ENCODE peak calls at places on chromosomes 7 and 10, in seven cellular contexts. R is heart left ventricle, V is heart right ventricle, F is mesendoderm, J is upper lobe of right lung, B is hepatocyte, W is MM.1S. L is an unnamed sample. For H3K4me1, the result is how much of the 10 kb centered on the place peaks cover.

GRCh38 chr7:80247144-80247543 is 112.5 kb downstream of the GNAI1 start:
- DNase-seq in V (no peak), F (no peak), B (no peak), W (no peak), J (no peak), R (no peak), L (no peak)

GRCh38 chr7:27359737-27360136 is 117.1 kb downstream of the EVX1 start:
- DNase-seq in B (no peak), V (no peak), J (no peak), W (no peak), F (no peak), R (no peak), L (no peak)

GRCh38 chr10:114638874-114639625 is 19.0 kb downstream of the ABLIM1 start:
- DNase-seq in W (no peak), R (no peak), F (no peak), V (no peak), J (no peak), B (no peak), L (no peak)

GRCh38 chr10:51896849-51897248 is 197.5 kb upstream of the CSTF2T start:
- DNase-seq in W (no peak), B (no peak), R (no peak), J (no peak), V (no peak), F (no peak), L (no peak)

GRCh38 chr10:5888843-5889623 is 660 bp downstream of the ANKRD16 start:
- DNase-seq in B (peak), J (peak), V (peak), R (peak), W (peak), F (peak), L (no peak)

GRCh38 chr7:2651847-2652735 is 20.3 kb downstream of the TTYH3 start:
- DNase-seq in B (no peak), V (peak), R (no peak), J (no peak), F (no peak), W (no peak), L (no peak)

GRCh38 chr7:6198687-6199595 is 73.5 kb downstream of the CYTH3 start:
- DNase-seq in F (peak), J (no peak), R (no peak), B (no peak), V (no peak), W (no peak), L (no peak)

GRCh38 chr10:74863508-74863907 is 37.1 kb downstream of the KAT6B start:
- DNase-seq in V (no peak), F (no peak), J (no peak), B (no peak), R (no peak), W (no peak), L (no peak)

GRCh38 chr10:89563861-89564478 is 28.6 kb upstream of the SLC16A12 start:
- DNase-seq in R (no peak), V (no peak), J (no peak), W (peak), B (peak), F (peak), L (no peak)

GRCh38 chr7:48041665-48041995 is 6.3 kb downstream of the C7orf57 start:
- DNase-seq in W (no peak), R (no peak), F (peak), J (no peak), V (no peak), B (no peak), L (no peak)

GRCh38 chr7:4683884-4684565 is 1.9 kb downstream of the FOXK1 start:
- DNase-seq in F (no peak), R (peak), J (peak), B (peak), W (peak), V (peak), L (peak)

GRCh38 chr7:35386816-35387429 is 133.0 kb upstream of the TBX20 start:
- DNase-seq in R (no peak), V (no peak), W (no peak), F (no peak), J (no peak), B (peak), L (no peak)

GRCh38 chr10:14723052-14723689 is 51.5 kb downstream of the FAM107B start:
- DNase-seq in B (no peak), F (no peak), V (no peak), J (no peak), R (no peak), W (no peak), L (no peak)

GRCh38 chr10:95445837-95446347 is 115.3 kb downstream of the SORBS1 start:
- DNase-seq in R (peak), V (no peak), J (no peak), B (peak), F (peak), W (peak), L (peak)

GRCh38 chr7:157160433-157160832 is 21.7 kb downstream of the UBE3C start:
- DNase-seq in F (no peak), R (no peak), J (no peak), B (no peak), W (no peak), V (no peak), L (no peak)

GRCh38 chr10:114189700-114190099 is 10.5 kb downstream of the TDRD1 start:
- DNase-seq in W (no peak), B (no peak), V (no peak), R (no peak), F (no peak), J (no peak), L (no peak)

GRCh38 chr7:26070290-26070689 is 81.7 kb upstream of the NFE2L3 start:
- DNase-seq in B (no peak), V (no peak), F (no peak), R (no peak), J (no peak), W (no peak), L (no peak)

GRCh38 chr7:74452748-74453320 is 872 bp upstream of the GTF2IRD1 start:
- DNase-seq in R (no peak), V (no peak), J (no peak), B (peak), W (no peak), F (no peak), L (peak)

GRCh38 chr10:118873080-118873737 is 118.4 kb upstream of the CACUL1 start:
- DNase-seq in R (no peak), J (no peak), B (no peak), F (no peak), W (no peak), V (no peak), L (no peak)

GRCh38 chr10:8047452-8048280 is 6.8 kb upstream of the GATA3 start:
- DNase-seq in W (no peak), V (no peak), J (no peak), B (no peak), R (no peak), F (peak), L (no peak)

GRCh38 chr10:92164024-92164423 is 126.9 kb downstream of the CPEB3 start:
- DNase-seq in R (no peak), W (no peak), J (no peak), V (no peak), B (no peak), F (no peak), L (no peak)

GRCh38 chr7:134084488-134085144 is 42.5 kb upstream of the LRGUK start:
- DNase-seq in B (no peak), J (no peak), W (peak), F (no peak), R (no peak), V (no peak), L (no peak)

GRCh38 chr10:92486637-92487036 is 87.3 kb downstream of the IDE start:
- DNase-seq in V (no peak), W (no peak), J (no peak), R (no peak), F (no peak), B (no peak), L (no peak)

GRCh38 chr10:122543676-122544075 is 16.9 kb upstream of the DMBT1 start:
- DNase-seq in V (no peak), F (no peak), J (no peak), W (no peak), R (no peak), B (no peak), L (no peak)

GRCh38 chr10:72353028-72353962 is 1.4 kb downstream of the DNAJB12 start:
- DNase-seq in V (no peak), J (no peak), R (no peak), W (no peak), F (peak), B (peak), L (peak)

GRCh38 chr10:42990016-42990720 is 86.7 kb upstream of the RET start:
- DNase-seq in R (no peak), J (peak), F (no peak), W (no peak), B (peak), V (no peak), L (no peak)

GRCh38 chr10:33087922-33088321 is 129.9 kb upstream of the ITGB1 start:
- DNase-seq in F (no peak), W (no peak), J (no peak), B (no peak), R (no peak), V (no peak), L (no peak)

GRCh38 chr10:86521620-86522384 is at the start of gene WAPL:
- DNase-seq in F (peak), R (peak), W (peak), J (peak), V (peak), B (peak), L (peak)

GRCh38 chr7:74427974-74428373 is 25.7 kb upstream of the GTF2IRD1 start:
- DNase-seq in F (peak), W (no peak), B (no peak), J (no peak), V (no peak), R (no peak), L (no peak)

GRCh38 chr10:122112625-122113160 is 123.7 kb downstream of the TACC2 start:
- DNase-seq in W (no peak), F (peak), J (peak), B (peak), R (peak), V (peak), L (peak)

GRCh38 chr10:70255329-70256299 is 22.4 kb upstream of the PPA1 start:
- DNase-seq in J (no peak), R (no peak), F (no peak), V (no peak), W (no peak), B (no peak), L (no peak)

GRCh38 chr10:133274751-133275682 is 1.7 kb downstream of the ADAM8 start:
- DNase-seq in V (no peak), J (no peak), R (no peak), B (peak), W (peak), F (no peak), L (no peak)

GRCh38 chr7:34296663-34297062 is 361.4 kb upstream of the NPSR1 start:
- DNase-seq in F (no peak), W (no peak), V (no peak), R (no peak), B (no peak), J (no peak), L (no peak)

GRCh38 chr10:104267721-104268690 is 978 bp upstream of the GSTO2 start:
- DNase-seq in V (no peak), W (no peak), J (no peak), B (no peak), R (no peak), F (no peak), L (no peak)

GRCh38 chr10:15368456-15368855 is 2.6 kb downstream of the FAM171A1 start:
- DNase-seq in V (no peak), B (no peak), J (no peak), F (no peak), W (no peak), R (no peak), L (no peak)

GRCh38 chr7:139153832-139154231 is 44.3 kb upstream of the ZC3HAV1 start:
- DNase-seq in F (peak), V (no peak), R (no peak), J (no peak), W (no peak), B (no peak), L (no peak)

GRCh38 chr7:91941450-91941849 is 788 bp downstream of the AKAP9 start:
- DNase-seq in R (peak), V (peak), F (peak), B (peak), W (peak), J (no peak), L (peak)

GRCh38 chr7:952548-953441 is 1.7 kb downstream of the ADAP1 start:
- DNase-seq in B (no peak), R (no peak), W (no peak), F (no peak), J (peak), V (no peak), L (no peak)

GRCh38 chr7:84107259-84107658 is 87.3 kb downstream of the SEMA3A start:
- DNase-seq in F (no peak), R (no peak), W (no peak), B (no peak), V (no peak), J (no peak), L (no peak)

GRCh38 chr7:84106291-84106690 is 88.3 kb downstream of the SEMA3A start:
- DNase-seq in R (no peak), B (no peak), W (no peak), F (no peak), V (no peak), J (no peak), L (no peak)

GRCh38 chr7:84110400-84110799 is 84.2 kb downstream of the SEMA3A start:
- DNase-seq in F (peak), V (no peak), J (no peak), R (no peak), W (no peak), B (no peak), L (no peak)

GRCh38 chr7:84108119-84108518 is 86.5 kb downstream of the SEMA3A start:
- DNase-seq in B (no peak), F (no peak), V (no peak), R (no peak), J (no peak), W (no peak), L (no peak)

DNA sequence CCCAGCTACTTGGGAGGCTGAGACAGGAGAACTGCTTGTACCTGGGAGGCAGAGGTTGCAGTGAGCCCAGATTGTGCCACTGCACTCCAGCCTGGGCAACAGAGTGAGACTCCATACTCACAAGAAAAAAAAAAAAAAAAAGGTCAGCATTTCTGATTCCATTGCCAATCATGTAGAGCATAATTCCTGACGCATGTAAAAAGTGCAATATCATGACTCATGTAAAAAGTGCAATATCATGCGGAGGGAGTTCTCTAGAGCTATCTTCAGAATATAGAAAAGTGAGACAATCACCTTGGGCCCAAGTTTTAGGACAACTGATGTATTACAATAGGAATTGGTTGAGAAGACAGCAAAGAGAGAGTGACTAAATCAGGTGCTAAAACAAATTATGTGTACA is 85.8 kb downstream of the SEMA3A start:
- DNase-seq in R (no peak), B (no peak), F (no peak), V (no peak), J (no peak), W (no peak), L (no peak)
- H3K4me1 ChIP-seq in R (under half), B (under half), F (under half), V (under half), J (under half), W (under half), L (under half)

DNA sequence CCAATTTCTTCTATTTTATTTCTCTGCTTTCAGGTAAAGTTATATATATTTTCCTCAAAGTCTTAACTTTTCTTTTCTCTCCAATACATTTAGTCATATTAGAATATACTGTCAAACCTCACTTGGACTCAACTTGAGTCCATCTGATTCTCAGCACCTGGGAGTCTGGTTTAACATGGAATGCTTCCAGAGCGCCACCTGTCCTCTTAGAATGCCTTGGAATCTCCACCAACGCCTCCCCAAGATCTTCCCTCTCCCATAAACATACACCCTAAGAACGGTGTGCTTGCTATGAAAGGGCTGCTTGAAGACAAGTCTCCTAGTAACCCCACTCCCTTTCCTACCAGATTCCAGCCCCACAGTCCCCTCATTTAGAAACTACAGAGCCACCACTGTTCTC is 229.1 kb upstream of the MKLN1 start:
- DNase-seq in V (no peak), W (no peak), R (no peak), J (no peak), F (no peak), B (no peak), L (no peak)
- H3K4me1 ChIP-seq in V (under half), W (under half), R (half or more), J (half or more), F (under half), B (under half), L (half or more)

DNA sequence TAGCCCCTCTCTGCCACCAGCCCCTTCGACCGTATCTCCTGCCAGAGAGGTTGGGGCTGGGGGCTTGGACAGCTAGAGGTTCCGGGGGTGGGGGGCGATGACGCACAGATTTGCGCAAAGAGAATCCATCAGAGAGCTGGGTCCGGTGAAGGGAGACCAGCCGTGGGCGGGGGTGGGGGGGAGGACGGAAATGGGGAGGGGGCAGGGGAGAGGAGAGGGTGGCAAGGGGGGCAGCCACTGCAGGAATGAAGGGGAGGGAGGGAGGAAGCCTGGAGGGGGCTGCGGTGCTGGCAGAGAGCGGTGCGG is 1.2 kb upstream of the VGF start:
- DNase-seq in V (no peak), F (peak), J (no peak), B (no peak), W (no peak), R (no peak), L (no peak)
- H3K4me1 ChIP-seq in V (under half), F (under half), J (under half), B (under half), W (under half), R (under half), L (under half)

DNA sequence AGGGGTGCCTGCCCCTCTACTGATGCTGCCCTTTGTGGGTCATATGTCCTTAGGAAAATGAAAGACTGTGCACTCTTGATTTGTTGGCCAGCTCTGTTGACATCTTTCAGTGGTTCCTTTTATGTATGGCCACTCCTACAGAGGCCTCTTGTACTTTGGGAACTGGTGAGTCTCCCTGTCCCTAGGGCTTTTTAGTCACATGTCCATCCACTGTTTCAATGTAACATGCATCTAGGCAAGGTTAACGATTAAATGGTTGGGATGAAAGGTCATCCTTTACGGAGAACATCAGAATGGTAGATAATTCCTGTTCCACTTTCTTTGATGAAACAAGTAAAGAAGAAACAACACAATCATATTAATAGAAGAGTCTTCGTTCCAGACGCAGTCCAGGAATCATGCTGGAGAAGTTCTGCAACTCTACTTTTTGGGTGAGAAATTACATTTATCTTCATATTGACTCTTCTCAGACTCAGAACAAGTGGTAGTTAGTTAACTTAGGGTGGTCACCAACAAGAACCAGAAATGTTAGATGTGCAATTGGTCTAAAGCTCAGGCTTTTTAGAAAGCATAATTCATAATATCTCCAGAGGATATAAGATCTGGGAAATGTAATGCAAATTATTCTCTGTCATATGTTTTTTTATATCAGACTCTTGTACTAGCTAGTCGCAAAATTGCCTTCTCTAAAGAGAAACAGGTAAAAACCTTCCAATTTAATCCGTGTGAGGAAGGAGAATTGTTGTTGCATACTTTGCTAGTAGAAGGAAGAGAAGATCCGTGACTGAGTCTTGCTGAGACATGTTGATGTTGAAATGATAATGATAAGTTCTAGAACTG is at the start of gene ABCC2:
- DNase-seq in B (peak), F (no peak), W (no peak), R (no peak), V (no peak), J (no peak), L (no peak)
- H3K4me1 ChIP-seq in B (under half), F (under half), W (under half), R (under half), V (under half), J (under half), L (under half)

GRCh38 chr10:120644549-120645410 is 187.8 kb downstream of the PLPP4 start:
- DNase-seq in V (no peak), F (peak), R (no peak), B (no peak), J (no peak), W (no peak), L (no peak)

GRCh38 chr10:120643373-120643772 is 186.3 kb downstream of the PLPP4 start:
- DNase-seq in V (no peak), R (no peak), F (no peak), J (no peak), W (no peak), B (no peak), L (no peak)

GRCh38 chr10:120646159-120646558 is 189.1 kb downstream of the PLPP4 start:
- DNase-seq in J (no peak), R (no peak), B (no peak), V (no peak), F (no peak), W (no peak), L (no peak)

GRCh38 chr10:120651000-120651399 is 194.0 kb downstream of the PLPP4 start:
- DNase-seq in R (no peak), B (no peak), W (no peak), V (no peak), J (no peak), F (no peak), L (no peak)

GRCh38 chr10:120646738-120647427 is 189.9 kb downstream of the PLPP4 start:
- DNase-seq in F (no peak), J (no peak), V (no peak), R (no peak), W (no peak), B (no peak), L (no peak)
- H3K4me1 ChIP-seq in F (under half), J (under half), V (under half), R (under half), W (under half), B (under half), L (under half)

GRCh38 chr10:124944982-124945381 is 3.1 kb downstream of the ZRANB1 start:
- DNase-seq in F (no peak), W (no peak), V (no peak), R (no peak), B (no peak), J (no peak), L (no peak)
- H3K4me1 ChIP-seq in F (under half), W (under half), V (under half), R (half or more), B (under half), J (under half), L (under half)

L was measured in adrenal gland.